ENCODE peak calls at places on chromosomes 3 and 15, in eight cellular contexts. C is iris pigment epithelial cell; W is activated CD4-positive, alpha-beta T cell treated with anti-CD3 and anti-CD28 coated beads, Interleukin-2, amount 50 U/mL, for 24 hours; M is substantia nigra; S is progenitor cell of endocrine pancreas; E is stimulated activated CD4-positive, alpha-beta T cell treated with anti-CD3 and anti-CD28 coated beads, Interleukin-1b, Interleukin-23, amount 100 ng/mL, for 1 hour; K is kidney; D is right cardiac atrium. F is an unnamed sample.

GRCh38 chr3:169232863-169233262 is 430.6 kb downstream of the MECOM start:
- DNase-seq in S (no peak), M (no peak), E (no peak), C (peak), K (no peak), D (no peak), W (no peak), F (no peak)

GRCh38 chr3:10416730-10417300 is 88.6 kb downstream of the ATP2B2 start:
- DNase-seq in S (no peak), E (no peak), M (no peak), D (no peak), C (no peak), K (peak), W (no peak), F (no peak)

GRCh38 chr15:93202405-93202804 is 113.4 kb upstream of the RGMA start:
- DNase-seq in M (no peak), W (no peak), C (no peak), E (no peak), S (no peak), D (no peak), K (no peak), F (no peak)

GRCh38 chr15:74168673-74169274 is 4.7 kb upstream of the ISLR start:
- DNase-seq in E (no peak), D (peak), M (no peak), K (peak), W (no peak), C (no peak), S (no peak), F (no peak)

GRCh38 chr15:39438795-39439577 is 141.9 kb upstream of the THBS1 start:
- DNase-seq in D (no peak), C (no peak), M (no peak), K (no peak), W (no peak), S (no peak), E (no peak), F (no peak)

GRCh38 chr3:34568766-34569165 is 770.3 kb downstream of the PDCD6IP start:
- DNase-seq in E (no peak), W (no peak), D (no peak), K (no peak), S (no peak), M (no peak), C (no peak), F (no peak)

GRCh38 chr15:81398456-81398855 is 24.4 kb upstream of the TMC3 start:
- DNase-seq in E (no peak), M (no peak), K (no peak), D (no peak), S (no peak), W (no peak), C (no peak), F (no peak)

GRCh38 chr3:185153170-185153733 is 392 bp upstream of the C3orf70 start:
- DNase-seq in W (no peak), C (no peak), M (peak), S (no peak), E (no peak), D (peak), K (peak), F (no peak)

GRCh38 chr15:23467110-23467600 is 20.1 kb upstream of the GOLGA6L2 start:
- DNase-seq in E (no peak), W (no peak), D (no peak), S (no peak), C (peak), M (no peak), K (no peak), F (peak)

GRCh38 chr3:139117883-139118760 is 73.4 kb upstream of the PRR23C start:
- DNase-seq in C (no peak), K (no peak), W (no peak), S (no peak), E (no peak), M (no peak), D (no peak), F (no peak)

GRCh38 chr15:37100109-37100873 is at the start of gene MEIS2:
- DNase-seq in S (peak), K (peak), M (peak), W (no peak), D (peak), C (peak), E (no peak), F (peak)

GRCh38 chr3:42991369-42992315 is 12.5 kb downstream of the GASK1A start:
- DNase-seq in D (peak), K (no peak), C (no peak), W (no peak), S (no peak), E (no peak), M (peak), F (no peak)

GRCh38 chr3:118473343-118473742 is 561.3 kb downstream of the IGSF11 start:
- DNase-seq in D (no peak), S (no peak), E (no peak), C (no peak), W (no peak), K (no peak), M (no peak), F (no peak)

GRCh38 chr15:51382787-51383186 is 41.3 kb downstream of the GLDN start:
- DNase-seq in D (no peak), K (no peak), W (no peak), E (no peak), M (peak), C (peak), S (no peak), F (peak)

GRCh38 chr3:194110483-194110882 is 25.5 kb upstream of the HES1 start:
- DNase-seq in M (no peak), S (no peak), D (no peak), K (no peak), W (no peak), E (no peak), C (no peak), F (no peak)

GRCh38 chr15:85754993-85755392 is 39.7 kb downstream of the KLHL25 start:
- DNase-seq in E (no peak), K (peak), M (peak), W (no peak), S (no peak), D (peak), C (no peak), F (no peak)

GRCh38 chr15:75831806-75832102 is 11.5 kb upstream of the UBE2Q2 start:
- DNase-seq in E (no peak), W (no peak), K (no peak), M (no peak), D (no peak), C (no peak), S (no peak), F (no peak)

GRCh38 chr15:69034352-69034751 is 19.9 kb downstream of the NOX5 start:
- DNase-seq in K (no peak), E (no peak), W (no peak), D (no peak), C (peak), M (no peak), S (no peak), F (no peak)

F was measured in OCI-LY7.